ENCODE peak calls at places on chromosome 10, in eight cellular contexts. O is K562, Z is HCT116, B is SK-N-SH, H is HepG2, F is endothelial cell of umbilical vein, R is H1, N is GM12878. U is an unnamed sample.

GRCh38 chr10:104090597-104090996 is 4.9 kb upstream of the COL17A1 start:
- DNase-seq in O (no peak), Z (no peak), B (no peak), H (no peak), F (no peak), R (no peak), N (no peak), U (no peak)

GRCh38 chr10:7372504-7372903 is 38.3 kb downstream of the SFMBT2 start:
- DNase-seq in O (no peak), Z (no peak), B (no peak), H (no peak), F (no peak), R (no peak), N (no peak), U (no peak)

GRCh38 chr10:36608866-36609265 is 516.5 kb upstream of the ANKRD30A start:
- DNase-seq in O (no peak), Z (no peak), B (no peak), H (no peak), F (peak; percentile 45), R (no peak), N (no peak), U (no peak)

GRCh38 chr10:113573368-113573767 is 20.5 kb downstream of the HABP2 start:
- DNase-seq in O (no peak), Z (no peak), B (no peak), H (no peak), F (no peak), R (no peak), N (no peak), U (no peak)

GRCh38 chr10:4119107-4119506 is 334.1 kb upstream of the KLF6 start:
- DNase-seq in O (no peak), Z (no peak), B (no peak), H (no peak), F (no peak), R (no peak), N (no peak), U (no peak)

GRCh38 chr10:70193391-70193844 is 23.1 kb upstream of the SAR1A start:
- DNase-seq in O (no peak), Z (no peak), B (no peak), H (no peak), F (no peak), R (no peak), N (no peak), U (no peak)

GRCh38 chr10:35422236-35422635 is 85.9 kb downstream of the CCNY start:
- DNase-seq in O (no peak), Z (no peak), B (no peak), H (peak; percentile 31), F (peak; percentile 91), R (no peak), N (no peak), U (no peak)

GRCh38 chr10:83574770-83575169 is 564.5 kb upstream of the GHITM start:
- DNase-seq in O (no peak), Z (no peak), B (no peak), H (no peak), F (no peak), R (no peak), N (no peak), U (no peak)

GRCh38 chr10:23191764-23192395 is at the start of gene PTF1A:
- DNase-seq in O (no peak), Z (no peak), B (peak; percentile 49), H (no peak), F (no peak), R (no peak), N (no peak), U (no peak)

GRCh38 chr10:119020627-119020946 is 8.9 kb upstream of the NANOS1 start:
- DNase-seq in O (no peak), Z (no peak), B (no peak), H (no peak), F (no peak), R (no peak), N (no peak), U (no peak)

GRCh38 chr10:113004219-113004618 is 54.2 kb downstream of the TCF7L2 start:
- DNase-seq in O (no peak), Z (no peak), B (no peak), H (no peak), F (no peak), R (no peak), N (no peak), U (no peak)

GRCh38 chr10:133390597-133391248 is 3.2 kb upstream of the MTG1 start:
- DNase-seq in O (peak; percentile 10), Z (no peak), B (no peak), H (no peak), F (no peak), R (no peak), N (no peak), U (no peak)

GRCh38 chr10:133388265-133388972 is 5.5 kb upstream of the MTG1 start:
- DNase-seq in O (peak; percentile 17), Z (no peak), B (no peak), H (peak; percentile 21), F (no peak), R (no peak), N (peak; percentile 60), U (no peak)

GRCh38 chr10:133391761-133392518 is 2.0 kb upstream of the MTG1 start:
- DNase-seq in O (no peak), Z (no peak), B (no peak), H (no peak), F (no peak), R (no peak), N (no peak), U (no peak)

GRCh38 chr10:133391249-133391635 is 2.7 kb upstream of the MTG1 start:
- DNase-seq in O (no peak), Z (no peak), B (no peak), H (no peak), F (no peak), R (no peak), N (no peak), U (no peak)

DNA sequence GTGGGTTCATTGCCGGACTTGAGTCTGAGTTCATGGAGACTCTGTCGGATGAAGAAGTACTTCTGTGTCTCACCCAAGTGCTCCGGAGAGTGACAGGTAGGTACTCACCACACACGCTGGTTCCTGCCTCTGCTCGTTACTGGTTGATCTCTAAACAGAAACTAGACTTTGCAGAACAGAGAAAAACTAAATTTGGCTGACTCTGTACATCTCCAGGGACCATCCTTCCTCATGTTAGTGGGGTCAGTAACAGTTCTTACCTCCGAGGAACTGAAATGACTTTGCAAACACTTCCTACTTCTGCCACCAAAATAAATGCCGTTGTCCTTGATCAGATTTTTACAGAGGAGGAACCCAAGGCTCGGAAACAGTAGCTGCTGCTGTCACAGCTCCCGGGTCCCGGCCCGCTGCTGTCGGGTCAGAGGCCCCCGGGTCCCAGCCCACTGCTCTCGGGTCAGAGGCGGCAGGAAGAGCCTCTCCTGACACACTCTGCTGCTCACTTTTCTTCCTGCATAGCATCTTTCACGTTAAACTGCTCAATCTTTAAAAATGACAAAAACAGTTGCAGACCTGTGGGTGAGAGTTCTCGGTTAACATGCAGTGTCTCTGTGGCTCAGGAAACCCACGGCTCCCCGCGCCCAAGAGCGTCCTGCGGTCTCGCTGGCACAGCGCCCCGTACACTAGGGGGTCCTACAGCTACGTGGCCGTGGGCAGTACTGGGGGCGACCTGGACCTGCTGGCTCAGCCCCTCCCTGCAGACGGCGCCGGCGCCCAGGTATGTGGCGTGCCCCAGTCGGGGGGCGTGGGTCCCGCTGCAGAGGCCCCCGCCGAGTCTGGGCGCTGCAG is 4.8 kb upstream of the MTG1 start:
- DNase-seq in O (peak; percentile 23), Z (no peak), B (no peak), H (no peak), F (no peak), R (no peak), N (peak; percentile 99), U (no peak)
- H3K4me3 ChIP-seq in O (peak overlapping the region; percentile 46), Z (no peak overlapping the region), B (no peak overlapping the region), H (no peak overlapping the region), F (no peak overlapping the region), R (no peak overlapping the region), N (peak overlapping the region; percentile 78), U (no peak overlapping the region)

GRCh38 chr10:130403153-130403890 is 267.1 kb downstream of the GLRX3 start:
- DNase-seq in O (no peak), Z (no peak), B (peak; percentile 62), H (no peak), F (no peak), R (no peak), N (no peak), U (no peak)
- H3K9ac ChIP-seq in O (no peak overlapping the region), Z (no peak overlapping the region), B (no peak overlapping the region), H (no peak overlapping the region), F (no peak overlapping the region), R (no peak overlapping the region), N (no peak overlapping the region), U (no peak overlapping the region)

GRCh38 chr10:116163308-116163707 is 109.7 kb downstream of the GFRA1 start:
- DNase-seq in O (no peak), Z (no peak), B (no peak), H (no peak), F (no peak), R (no peak), N (no peak), U (no peak)

GRCh38 chr10:116160271-116160670 is 112.7 kb downstream of the GFRA1 start:
- DNase-seq in O (no peak), Z (no peak), B (no peak), H (no peak), F (no peak), R (no peak), N (no peak), U (no peak)

GRCh38 chr10:116163732-116164131 is 109.3 kb downstream of the GFRA1 start:
- DNase-seq in O (no peak), Z (no peak), B (no peak), H (no peak), F (no peak), R (no peak), N (no peak), U (no peak)

GRCh38 chr10:116162851-116163250 is 110.2 kb downstream of the GFRA1 start:
- DNase-seq in O (no peak), Z (no peak), B (no peak), H (no peak), F (no peak), R (no peak), N (no peak), U (no peak)

DNA sequence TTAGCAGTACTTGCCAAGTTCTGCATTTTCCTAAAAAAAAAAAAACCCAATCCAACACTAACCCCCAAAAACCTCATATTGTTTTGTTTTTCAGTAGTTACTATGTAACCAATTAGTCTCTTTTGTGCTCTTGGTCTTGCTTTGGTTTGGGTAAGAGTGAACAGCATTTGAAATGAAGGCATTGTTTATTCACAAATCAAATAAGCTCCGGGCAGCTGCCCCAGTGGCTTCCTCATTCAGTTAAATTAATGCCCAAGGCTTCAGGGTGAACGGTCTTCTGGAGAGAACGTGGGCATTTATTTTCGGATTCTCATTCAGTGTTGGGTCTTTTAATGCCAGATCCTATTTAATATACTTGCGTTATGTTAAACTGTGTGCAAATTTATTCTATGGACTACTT is 108.7 kb downstream of the GFRA1 start:
- DNase-seq in O (no peak), Z (no peak), B (no peak), H (no peak), F (no peak), R (no peak), N (no peak), U (no peak)
- TF ChIP-seq POLR2AphosphoS5 in O (no peak), Z (no peak), B (no peak), H (no peak), F (no peak), R (no peak), N (no peak), U (no peak)

DNA sequence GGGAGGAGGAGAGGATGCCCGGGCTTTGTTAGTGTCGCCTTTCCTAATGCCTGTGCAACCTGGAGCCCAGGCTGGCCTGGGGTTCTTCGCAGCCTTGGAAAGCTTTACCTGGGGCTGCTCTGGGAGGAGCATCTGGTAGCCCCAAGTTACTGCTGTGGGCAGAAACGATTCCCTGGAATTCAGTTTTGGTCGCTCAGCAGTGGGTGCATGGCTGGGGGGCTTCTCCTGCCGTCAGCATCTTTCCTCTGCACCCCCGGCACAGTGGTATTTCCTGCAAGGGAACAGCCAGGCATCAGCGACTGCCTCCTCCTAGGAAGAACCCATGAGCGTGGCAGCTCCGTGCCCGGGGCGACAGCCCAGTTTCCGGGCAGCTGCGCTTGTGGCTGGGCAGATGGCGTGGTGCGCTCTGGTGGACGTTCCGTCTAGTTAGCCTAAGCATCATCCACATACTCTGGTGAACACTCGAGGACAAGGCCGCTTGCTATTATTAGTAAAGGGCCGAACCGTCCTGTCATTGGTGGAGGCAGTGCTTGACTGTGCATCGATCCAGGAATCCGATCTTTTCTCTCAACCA is 107.0 kb upstream of the BTBD16 start:
- DNase-seq in O (no peak), Z (no peak), B (peak; percentile 82), H (no peak), F (no peak), R (no peak), N (no peak), U (no peak)
- H3K4me3 ChIP-seq in O (no peak overlapping the region), Z (no peak overlapping the region), B (peak overlapping the region; percentile 74), H (no peak overlapping the region), F (peak overlapping the region; percentile 57), R (peak overlapping the region; percentile 84), N (no peak overlapping the region), U (no peak overlapping the region)